ENCODE peak calls at places on chromosome 1, in ten cellular contexts. X is ovary; U is caudate nucleus; S is naive thymus-derived CD4-positive, alpha-beta T cell; Y is glutamatergic neuron; Z is SJSA1; A is NCI-H1092 treated with DMSO at 0.1 percent for 48 hours; C is M059J; T is DMS 273 treated with DMSO at 0.1 percent for 48 hours; F is activated T-cell treated with anti-CD3 and anti-CD28 coated beads, Interleukin-2, amount 50 U/mL, for 72 hours. D is an unnamed sample.

GRCh38 chr1:20381961-20382360 is 91.3 kb downstream of the VWA5B1 start:
- DNase-seq in X (no peak), U (no peak), S (no peak), Y (no peak), Z (no peak), A (no peak), C (no peak), T (no peak), F (no peak), D (no peak)

GRCh38 chr1:13761883-13762282 is 61.9 kb downstream of the PRDM2 start:
- DNase-seq in X (no peak), U (no peak), S (no peak), Y (no peak), Z (no peak), A (no peak), C (no peak), T (no peak), F (no peak), D (no peak)

GRCh38 chr1:191618202-191618601 is 540.1 kb upstream of the RGS18 start:
- DNase-seq in X (no peak), U (no peak), S (no peak), Y (no peak), Z (no peak), A (no peak), C (no peak), T (no peak), F (no peak), D (no peak)

GRCh38 chr1:108141604-108142003 is 58.5 kb downstream of the SLC25A24 start:
- DNase-seq in X (no peak), U (no peak), S (no peak), Y (no peak), Z (no peak), A (no peak), C (no peak), T (no peak), F (no peak), D (no peak)

GRCh38 chr1:150981177-150981804 is 801 bp upstream of the ANXA9 start:
- DNase-seq in X (no peak), U (no peak), S (no peak), Y (peak; percentile 75), Z (no peak), A (no peak), C (peak; percentile 38), T (peak; percentile 100), F (no peak), D (peak; percentile 36)

GRCh38 chr1:170630977-170631376 is 33.0 kb upstream of the PRRX1 start:
- DNase-seq in X (no peak), U (no peak), S (no peak), Y (no peak), Z (no peak), A (no peak), C (no peak), T (no peak), F (no peak), D (no peak)

GRCh38 chr1:204323887-204324286 is 35.8 kb downstream of the PLEKHA6 start:
- DNase-seq in X (no peak), U (no peak), S (no peak), Y (no peak), Z (no peak), A (no peak), C (peak; percentile 89), T (no peak), F (peak; percentile 72), D (no peak)

GRCh38 chr1:202084791-202085681 is 37.7 kb upstream of the GPR37L1 start:
- DNase-seq in X (no peak), U (peak; percentile 86), S (no peak), Y (no peak), Z (no peak), A (peak; percentile 83), C (no peak), T (no peak), F (no peak), D (no peak)

GRCh38 chr1:71561206-71561605 is 480.4 kb upstream of the ZRANB2 start:
- DNase-seq in X (no peak), U (no peak), S (no peak), Y (no peak), Z (no peak), A (no peak), C (no peak), T (no peak), F (no peak), D (no peak)

GRCh38 chr1:159881930-159882839 is 17.8 kb downstream of the CFAP45 start:
- DNase-seq in X (peak; percentile 50), U (no peak), S (peak; percentile 18), Y (no peak), Z (peak; percentile 95), A (peak; percentile 49), C (peak; percentile 100), T (peak; percentile 75), F (no peak), D (peak; percentile 91)

GRCh38 chr1:227774051-227774720 is 39.0 kb downstream of the SNAP47 start:
- DNase-seq in X (no peak), U (no peak), S (peak; percentile 49), Y (no peak), Z (no peak), A (peak; percentile 12), C (no peak), T (no peak), F (peak; percentile 40), D (no peak)

GRCh38 chr1:35807614-35808375 is at the start of gene AGO4:
- DNase-seq in X (peak; percentile 73), U (peak; percentile 12), S (peak; percentile 14), Y (peak; percentile 76), Z (peak; percentile 57), A (peak; percentile 59), C (peak; percentile 64), T (no peak), F (peak; percentile 63), D (peak; percentile 55)

GRCh38 chr1:54069792-54070548 is 16.6 kb downstream of the TCEANC2 start:
- DNase-seq in X (no peak), U (no peak), S (peak; percentile 56), Y (peak; percentile 85), Z (no peak), A (peak; percentile 43), C (peak; percentile 48), T (peak; percentile 90), F (no peak), D (peak; percentile 50)

GRCh38 chr1:185477638-185478216 is 160.7 kb upstream of the IVNS1ABP start:
- DNase-seq in X (no peak), U (no peak), S (no peak), Y (no peak), Z (no peak), A (peak; percentile 52), C (no peak), T (no peak), F (no peak), D (no peak)

GRCh38 chr1:237012789-237013383 is 8.6 kb upstream of the MT1HL1 start:
- DNase-seq in X (peak; percentile 21), U (no peak), S (no peak), Y (no peak), Z (no peak), A (peak; percentile 78), C (peak; percentile 84), T (peak; percentile 73), F (no peak), D (peak; percentile 33)